ENCODE peak calls at places on chromosome 18, in five cellular contexts. Y, G, I, Z and J are unnamed samples.

GRCh38 chr18:59446012-59446411 is 86.9 kb upstream of the LMAN1 start:
- DNase-seq in Y (no peak), G (peak; percentile 64), Z (no peak), I (no peak), J (no peak)

GRCh38 chr18:50700245-50701165 is 119.3 kb downstream of the MRO start:
- DNase-seq in G (no peak), I (no peak), Z (no peak), Y (no peak), J (no peak)

GRCh38 chr18:33817096-33817495 is 239.1 kb downstream of the ASXL3 start:
- DNase-seq in G (no peak), Z (no peak), Y (no peak), I (no peak), J (no peak)

GRCh38 chr18:45722899-45723298 is 1.1 kb upstream of the SLC14A1 start:
- DNase-seq in I (peak; percentile 82), G (peak; percentile 76), Z (peak; percentile 60), Y (peak; percentile 84), J (peak; percentile 81)

GRCh38 chr18:48819781-48820482 is 130.8 kb downstream of the SMAD7 start:
- DNase-seq in G (no peak), Y (peak; percentile 2), Z (no peak), I (peak; percentile 30), J (peak; percentile 16)

GRCh38 chr18:45567123-45567522 is 48.2 kb upstream of the SLC14A2 start:
- DNase-seq in G (no peak), Z (no peak), Y (peak; percentile 63), I (no peak), J (no peak)

GRCh38 chr18:79117380-79117779 is 48.2 kb downstream of the ATP9B start:
- DNase-seq in Z (no peak), G (no peak), I (no peak), Y (no peak), J (no peak)

GRCh38 chr18:77008006-77008405 is 124.6 kb downstream of the MBP start:
- DNase-seq in I (no peak), Z (no peak), Y (no peak), G (no peak), J (peak; percentile 66)

GRCh38 chr18:40949138-40949949 is 1005.7 kb upstream of the PIK3C3 start:
- DNase-seq in Z (no peak), G (no peak), Y (no peak), I (no peak), J (no peak)

GRCh38 chr18:7754725-7755181 is 187.6 kb downstream of the PTPRM start:
- DNase-seq in Y (no peak), I (no peak), Z (peak; percentile 8), G (peak; percentile 50), J (no peak)

GRCh38 chr18:79928563-79928960 is 22.9 kb downstream of the SLC66A2 start:
- DNase-seq in Y (no peak), G (no peak), Z (no peak), I (peak; percentile 32), J (peak; percentile 47)

GRCh38 chr18:51617167-51617566 is 419.7 kb upstream of the MEX3C start:
- DNase-seq in I (no peak), Z (peak; percentile 40), G (no peak), Y (peak; percentile 32), J (no peak)

GRCh38 chr18:59268722-59269562 is 4.3 kb downstream of the RAX start:
- DNase-seq in Z (peak; percentile 57), I (no peak), Y (no peak), G (peak; percentile 91), J (no peak)

GRCh38 chr18:37430346-37431076 is 135.1 kb downstream of the CELF4 start:
- DNase-seq in Z (no peak), I (no peak), Y (no peak), G (peak; percentile 31), J (no peak)

GRCh38 chr18:8984131-8984670 is 118.3 kb upstream of the NDUFV2 start:
- DNase-seq in Y (no peak), I (no peak), G (no peak), Z (no peak), J (no peak)

GRCh38 chr18:21167641-21168372 is 56.2 kb upstream of the ROCK1 start:
- DNase-seq in I (no peak), G (peak; percentile 35), Y (no peak), Z (no peak), J (no peak)

GRCh38 chr18:3806656-3807055 is 356.7 kb downstream of the TGIF1 start:
- DNase-seq in I (no peak), G (no peak), Z (no peak), Y (no peak), J (no peak)

GRCh38 chr18:63446266-63446665 is 24.0 kb upstream of the VPS4B start:
- DNase-seq in I (no peak), Y (no peak), Z (no peak), G (no peak), J (no peak)

GRCh38 chr18:63040788-63041410 is 278.7 kb downstream of the BCL2 start:
- DNase-seq in I (no peak), Y (no peak), Z (no peak), G (no peak), J (no peak)

GRCh38 chr18:22485808-22486244 is 68.1 kb upstream of the CTAGE1 start:
- DNase-seq in Z (no peak), Y (no peak), G (no peak), I (no peak), J (no peak)

DNA sequence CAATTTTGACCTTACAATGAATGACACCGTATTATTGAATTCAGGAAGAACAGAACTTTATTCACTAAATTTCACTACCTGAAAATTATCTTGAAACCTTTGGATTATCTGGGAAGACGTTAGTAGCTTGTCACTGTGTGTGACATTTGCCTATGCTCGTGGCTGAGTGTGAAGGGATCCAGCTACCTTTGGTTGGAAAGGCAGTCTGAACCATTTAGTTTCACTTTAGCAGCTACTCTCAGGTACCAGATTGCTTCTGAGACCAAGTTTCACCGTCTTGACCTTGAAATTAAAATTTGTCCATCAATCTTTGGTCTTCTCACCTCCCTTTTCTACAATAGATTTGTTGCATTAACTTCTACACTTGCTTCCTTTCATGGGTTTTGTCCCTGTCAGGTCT is 637.5 kb downstream of the MBD2 start:
- DNase-seq in Y (no peak), Z (no peak), I (no peak), G (no peak), J (no peak)
- H3K4me3 ChIP-seq in Y (no peak overlapping the region), Z (no peak overlapping the region), I (no peak overlapping the region), G (no peak overlapping the region), J (no peak overlapping the region)

DNA sequence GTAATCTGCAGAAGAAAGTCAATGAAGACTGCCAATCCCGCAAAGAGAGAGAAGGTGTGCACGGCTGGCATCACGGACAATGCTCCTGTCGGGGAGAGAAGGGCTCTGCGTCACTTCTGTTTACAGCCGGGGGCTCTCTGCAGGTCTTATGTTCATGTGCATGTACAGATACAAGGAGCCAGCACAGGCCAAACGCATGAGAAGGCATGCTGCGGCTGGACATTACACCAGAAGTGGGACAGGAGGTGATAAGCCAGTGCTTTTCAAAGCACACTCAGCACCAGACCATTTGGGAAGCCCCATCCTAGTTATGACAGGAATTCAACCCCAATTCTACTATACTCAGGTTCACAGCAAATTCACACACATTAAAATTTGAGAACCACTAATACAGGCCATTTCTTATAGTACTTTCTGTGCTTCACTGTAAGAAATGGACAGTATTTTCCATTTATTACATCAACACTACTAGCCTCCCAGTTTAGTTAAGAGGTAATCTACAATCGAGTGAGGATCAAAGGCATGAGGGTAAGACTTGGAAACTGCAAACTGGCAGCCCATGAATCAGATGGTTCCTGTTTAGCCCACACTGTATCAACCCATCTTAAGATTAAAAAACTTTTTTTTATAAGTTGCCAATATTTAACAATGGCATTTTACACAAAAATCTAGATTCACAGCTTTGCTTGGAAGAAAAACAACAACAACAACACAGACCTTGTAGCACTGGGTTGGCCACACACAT is 38.2 kb downstream of the RMC1 start:
- DNase-seq in I (no peak), Y (peak; percentile 10), G (no peak), Z (no peak), J (no peak)
- H3K27ac ChIP-seq in I (no peak overlapping the region), Y (peak overlapping the region; percentile 16), G (no peak overlapping the region), Z (no peak overlapping the region), J (no peak overlapping the region)

GRCh38 chr18:58012356-58012755 is 31.7 kb upstream of the NEDD4L start:
- DNase-seq in Y (no peak), I (no peak), G (no peak), Z (no peak), J (no peak)

GRCh38 chr18:58017267-58017666 is 26.8 kb upstream of the NEDD4L start:
- DNase-seq in Y (no peak), G (no peak), I (no peak), Z (no peak), J (no peak)

GRCh38 chr18:58015045-58015444 is 29.0 kb upstream of the NEDD4L start:
- DNase-seq in Y (no peak), Z (no peak), I (no peak), G (no peak), J (no peak)

GRCh38 chr18:58010265-58010664 is 33.8 kb upstream of the NEDD4L start:
- DNase-seq in Z (no peak), G (no peak), Y (no peak), I (no peak), J (no peak)

GRCh38 chr18:58013241-58014211 is 30.5 kb upstream of the NEDD4L start:
- DNase-seq in Y (no peak), Z (peak; percentile 62), G (no peak), I (no peak), J (no peak)
- H3K4me1 ChIP-seq in Y (no peaks in the 10 kb centered on the region), Z (peaks cover 49% of the 10 kb centered on the region), G (no peaks in the 10 kb centered on the region), I (no peaks in the 10 kb centered on the region), J (no peaks in the 10 kb centered on the region)

DNA sequence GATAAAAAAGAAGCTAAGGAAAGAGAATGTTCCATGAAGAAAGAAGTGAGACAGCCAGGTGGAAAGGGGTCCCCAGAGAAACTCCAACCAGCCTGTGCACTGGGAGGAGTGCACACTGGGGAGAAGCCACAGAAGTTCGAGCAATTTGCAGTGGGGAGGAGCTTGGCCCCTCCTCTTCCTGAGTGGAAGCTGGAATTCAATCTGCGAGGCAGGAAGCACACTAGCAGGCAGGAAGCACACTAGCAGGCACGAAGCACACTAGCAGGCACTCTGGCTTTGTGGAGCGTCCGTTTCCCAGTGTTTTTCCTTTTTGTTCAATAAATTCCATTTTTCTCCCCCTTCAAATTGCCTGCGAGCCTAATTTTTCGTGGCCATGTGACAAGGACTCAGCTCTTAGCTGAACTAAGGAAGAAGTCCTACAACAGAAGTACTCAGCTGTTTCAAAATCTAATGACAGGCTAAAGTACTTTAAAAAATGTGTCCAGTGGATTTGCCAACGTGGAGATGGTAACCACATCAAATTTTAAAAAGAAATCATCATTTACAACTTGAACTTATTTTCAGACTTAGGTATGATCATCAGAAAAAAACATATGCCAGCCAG is 21.4 kb upstream of the SPIRE1 start:
- DNase-seq in G (no peak), Y (peak; percentile 58), Z (no peak), I (peak; percentile 70), J (peak; percentile 82)
- H3K4me3 ChIP-seq in G (no peak overlapping the region), Y (peak overlapping the region; percentile 52), Z (no peak overlapping the region), I (peak overlapping the region; percentile 41), J (no peak overlapping the region)

GRCh38 chr18:74351354-74351753 is 35.7 kb downstream of the C18orf63 start:
- DNase-seq in Y (no peak), G (no peak), Z (no peak), I (no peak), J (no peak)

GRCh38 chr18:74356959-74357358 is 41.3 kb downstream of the C18orf63 start:
- DNase-seq in I (no peak), Z (no peak), Y (no peak), G (no peak), J (no peak)

GRCh38 chr18:74353169-74353775 is 37.6 kb downstream of the C18orf63 start:
- DNase-seq in I (no peak), Y (peak; percentile 53), Z (peak; percentile 26), G (peak; percentile 76), J (no peak)
- H3K27ac ChIP-seq in I (no peak overlapping the region), Y (no peak overlapping the region), Z (no peak overlapping the region), G (no peak overlapping the region), J (no peak overlapping the region)